ENCODE peak calls at places on chromosomes 13 and 19, in five cellular contexts. One of them, this sample, is unnamed.

GRCh38 chr13:25085125-25085742 is 10.7 kb upstream of the PABPC3 start:
- DNase-seq in CD14-positive monocyte: no peak
- DNase-seq in mesothelial cell of epicardium: no peak
- DNase-seq in AG04450: no peak
- DNase-seq in RWPE1: peak
- DNase-seq in this sample: peak

GRCh38 chr19:4749870-4750269 is 26.2 kb upstream of the DPP9 start:
- DNase-seq in AG04450: no peak
- DNase-seq in CD14-positive monocyte: no peak
- DNase-seq in RWPE1: no peak
- DNase-seq in mesothelial cell of epicardium: no peak
- DNase-seq in this sample: no peak

GRCh38 chr19:6258812-6259311 is 20.9 kb downstream of the MLLT1 start:
- DNase-seq in mesothelial cell of epicardium: no peak
- DNase-seq in RWPE1: no peak
- DNase-seq in AG04450: no peak
- DNase-seq in CD14-positive monocyte: no peak
- DNase-seq in this sample: no peak

GRCh38 chr19:7522923-7523667 is 671 bp downstream of the MCOLN1 start:
- DNase-seq in mesothelial cell of epicardium: no peak
- DNase-seq in AG04450: no peak
- DNase-seq in RWPE1: peak
- DNase-seq in CD14-positive monocyte: no peak
- DNase-seq in this sample: no peak

GRCh38 chr19:39645800-39646411 is 9.8 kb upstream of the LGALS16 start:
- DNase-seq in mesothelial cell of epicardium: peak
- DNase-seq in AG04450: no peak
- DNase-seq in CD14-positive monocyte: no peak
- DNase-seq in RWPE1: no peak
- DNase-seq in this sample: no peak

GRCh38 chr19:48837081-48837524 is 812 bp upstream of the HSD17B14 start:
- DNase-seq in mesothelial cell of epicardium: peak
- DNase-seq in AG04450: no peak
- DNase-seq in CD14-positive monocyte: peak
- DNase-seq in RWPE1: no peak
- DNase-seq in this sample: peak

GRCh38 chr13:21557995-21558394 is 46.0 kb downstream of the MICU2 start:
- DNase-seq in mesothelial cell of epicardium: no peak
- DNase-seq in AG04450: no peak
- DNase-seq in CD14-positive monocyte: no peak
- DNase-seq in RWPE1: no peak
- DNase-seq in this sample: peak

GRCh38 chr13:102978168-102978567 is 88.0 kb downstream of the SLC10A2 start:
- DNase-seq in AG04450: no peak
- DNase-seq in RWPE1: no peak
- DNase-seq in CD14-positive monocyte: no peak
- DNase-seq in mesothelial cell of epicardium: no peak
- DNase-seq in this sample: peak

GRCh38 chr19:48524728-48525127 is 13.1 kb upstream of the LMTK3 start:
- DNase-seq in RWPE1: no peak
- DNase-seq in AG04450: no peak
- DNase-seq in CD14-positive monocyte: no peak
- DNase-seq in mesothelial cell of epicardium: no peak
- DNase-seq in this sample: no peak

GRCh38 chr13:107644136-107644535 is 571.2 kb downstream of the LIG4 start:
- DNase-seq in AG04450: no peak
- DNase-seq in RWPE1: no peak
- DNase-seq in CD14-positive monocyte: no peak
- DNase-seq in mesothelial cell of epicardium: no peak
- DNase-seq in this sample: no peak

GRCh38 chr13:85498774-85499173 is 300.4 kb downstream of the SLITRK6 start:
- DNase-seq in mesothelial cell of epicardium: no peak
- DNase-seq in RWPE1: no peak
- DNase-seq in AG04450: no peak
- DNase-seq in CD14-positive monocyte: no peak
- DNase-seq in this sample: no peak

GRCh38 chr13:42041017-42041683 is 7.3 kb upstream of the DGKH start:
- DNase-seq in mesothelial cell of epicardium: peak
- DNase-seq in AG04450: no peak
- DNase-seq in RWPE1: peak
- DNase-seq in CD14-positive monocyte: no peak
- DNase-seq in this sample: peak

GRCh38 chr19:2240881-2241760 is 4.5 kb downstream of the SF3A2 start:
- DNase-seq in RWPE1: no peak
- DNase-seq in CD14-positive monocyte: no peak
- DNase-seq in mesothelial cell of epicardium: no peak
- DNase-seq in AG04450: no peak
- DNase-seq in this sample: no peak

GRCh38 chr19:7507884-7508283 is 8.0 kb upstream of the ZNF358 start:
- DNase-seq in RWPE1: peak
- DNase-seq in CD14-positive monocyte: peak
- DNase-seq in mesothelial cell of epicardium: no peak
- DNase-seq in AG04450: peak
- DNase-seq in this sample: no peak

GRCh38 chr19:43501661-43502418 is 2.7 kb downstream of the PHLDB3 start:
- DNase-seq in mesothelial cell of epicardium: no peak
- DNase-seq in AG04450: no peak
- DNase-seq in RWPE1: no peak
- DNase-seq in CD14-positive monocyte: no peak
- DNase-seq in this sample: no peak

GRCh38 chr19:40756502-40757110 is 5.6 kb downstream of the SNRPA start:
- DNase-seq in AG04450: no peak
- DNase-seq in mesothelial cell of epicardium: no peak
- DNase-seq in CD14-positive monocyte: no peak
- DNase-seq in RWPE1: peak
- DNase-seq in this sample: peak

GRCh38 chr19:18504886-18505610 is 16.8 kb downstream of the ELL start:
- DNase-seq in CD14-positive monocyte: no peak
- DNase-seq in RWPE1: no peak
- DNase-seq in AG04450: no peak
- DNase-seq in mesothelial cell of epicardium: no peak
- DNase-seq in this sample: no peak

GRCh38 chr19:29819986-29820385 is 8.2 kb downstream of the CCNE1 start:
- DNase-seq in RWPE1: no peak
- DNase-seq in CD14-positive monocyte: no peak
- DNase-seq in mesothelial cell of epicardium: no peak
- DNase-seq in AG04450: no peak
- DNase-seq in this sample: no peak

GRCh38 chr13:109427695-109428094 is 358.7 kb downstream of the IRS2 start:
- DNase-seq in CD14-positive monocyte: no peak
- DNase-seq in mesothelial cell of epicardium: no peak
- DNase-seq in RWPE1: no peak
- DNase-seq in AG04450: no peak
- DNase-seq in this sample: no peak

GRCh38 chr13:37616131-37616530 is 17.6 kb upstream of the POSTN start:
- DNase-seq in AG04450: no peak
- DNase-seq in mesothelial cell of epicardium: no peak
- DNase-seq in CD14-positive monocyte: no peak
- DNase-seq in RWPE1: no peak
- DNase-seq in this sample: no peak

GRCh38 chr19:1651548-1652394 is 644 bp downstream of the TCF3 start:
- DNase-seq in AG04450: no peak
- DNase-seq in RWPE1: peak
- DNase-seq in CD14-positive monocyte: no peak
- DNase-seq in mesothelial cell of epicardium: peak
- DNase-seq in this sample: peak

GRCh38 chr13:21971662-21972635 is 301.1 kb downstream of the FGF9 start:
- DNase-seq in AG04450: peak
- DNase-seq in CD14-positive monocyte: no peak
- DNase-seq in mesothelial cell of epicardium: no peak
- DNase-seq in RWPE1: no peak
- DNase-seq in this sample: no peak

GRCh38 chr19:39474139-39474620 is 6.5 kb upstream of the TIMM50 start:
- DNase-seq in mesothelial cell of epicardium: peak
- DNase-seq in RWPE1: peak
- DNase-seq in AG04450: no peak
- DNase-seq in CD14-positive monocyte: no peak
- DNase-seq in this sample: no peak

GRCh38 chr13:74886496-74886895 is 595.5 kb downstream of the TBC1D4 start:
- DNase-seq in mesothelial cell of epicardium: no peak
- DNase-seq in AG04450: no peak
- DNase-seq in CD14-positive monocyte: no peak
- DNase-seq in RWPE1: no peak
- DNase-seq in this sample: no peak

GRCh38 chr19:16067205-16067938 is 8.9 kb upstream of the TPM4 start:
- DNase-seq in mesothelial cell of epicardium: no peak
- DNase-seq in RWPE1: peak
- DNase-seq in CD14-positive monocyte: no peak
- DNase-seq in AG04450: peak
- DNase-seq in this sample: peak

GRCh38 chr19:51688665-51689571 is 4.2 kb upstream of the SPACA6 start:
- DNase-seq in RWPE1: peak
- DNase-seq in AG04450: peak
- DNase-seq in CD14-positive monocyte: no peak
- DNase-seq in mesothelial cell of epicardium: peak
- DNase-seq in this sample: peak

GRCh38 chr19:46404039-46404883 is 9.1 kb downstream of the CCDC8 start:
- DNase-seq in AG04450: no peak
- DNase-seq in mesothelial cell of epicardium: no peak
- DNase-seq in RWPE1: no peak
- DNase-seq in CD14-positive monocyte: no peak
- DNase-seq in this sample: peak

GRCh38 chr13:37868691-37869505 is 674 bp downstream of the TRPC4 start:
- DNase-seq in AG04450: no peak
- DNase-seq in CD14-positive monocyte: no peak
- DNase-seq in RWPE1: no peak
- DNase-seq in mesothelial cell of epicardium: no peak
- DNase-seq in this sample: no peak

GRCh38 chr13:46885018-46885417 is 11.8 kb downstream of the HTR2A start:
- DNase-seq in CD14-positive monocyte: no peak
- DNase-seq in RWPE1: no peak
- DNase-seq in AG04450: no peak
- DNase-seq in mesothelial cell of epicardium: no peak
- DNase-seq in this sample: no peak

GRCh38 chr19:15935167-15935702 is 906 bp upstream of the CYP4F11 start:
- DNase-seq in AG04450: no peak
- DNase-seq in mesothelial cell of epicardium: no peak
- DNase-seq in RWPE1: peak
- DNase-seq in CD14-positive monocyte: no peak
- DNase-seq in this sample: no peak

GRCh38 chr19:51735759-51736449 is 12.1 kb upstream of the HAS1 start:
- DNase-seq in mesothelial cell of epicardium: no peak
- DNase-seq in RWPE1: no peak
- DNase-seq in AG04450: no peak
- DNase-seq in CD14-positive monocyte: peak
- DNase-seq in this sample: no peak

GRCh38 chr19:27894906-27895754 is 1317.8 kb downstream of the UQCRFS1 start:
- DNase-seq in RWPE1: no peak
- DNase-seq in CD14-positive monocyte: no peak
- DNase-seq in mesothelial cell of epicardium: no peak
- DNase-seq in AG04450: no peak
- DNase-seq in this sample: no peak
- TF ChIP-seq CTCF in RWPE1: no peak
- TF ChIP-seq CTCF in CD14-positive monocyte: no peak
- TF ChIP-seq CTCF in mesothelial cell of epicardium: no peak
- TF ChIP-seq CTCF in AG04450: no peak
- TF ChIP-seq CTCF in this sample: no peak

GRCh38 chr13:40779049-40779448 is 8.1 kb upstream of the MRPS31 start:
- DNase-seq in AG04450: no peak
- DNase-seq in mesothelial cell of epicardium: no peak
- DNase-seq in CD14-positive monocyte: no peak
- DNase-seq in RWPE1: no peak
- DNase-seq in this sample: no peak
- TF ChIP-seq CTCF in AG04450: no peak
- TF ChIP-seq CTCF in mesothelial cell of epicardium: no peak
- TF ChIP-seq CTCF in CD14-positive monocyte: no peak
- TF ChIP-seq CTCF in RWPE1: no peak
- TF ChIP-seq CTCF in this sample: no peak

GRCh38 chr13:51825165-51825592 is 19.8 kb downstream of the TMEM272 start:
- DNase-seq in AG04450: no peak
- DNase-seq in mesothelial cell of epicardium: no peak
- DNase-seq in RWPE1: no peak
- DNase-seq in CD14-positive monocyte: no peak
- DNase-seq in this sample: no peak
- TF ChIP-seq CTCF in AG04450: no peak
- TF ChIP-seq CTCF in mesothelial cell of epicardium: no peak
- TF ChIP-seq CTCF in RWPE1: no peak
- TF ChIP-seq CTCF in CD14-positive monocyte: no peak
- TF ChIP-seq CTCF in this sample: no peak

GRCh38 chr13:20035130-20035529 is 76.6 kb downstream of the ZMYM2 start:
- DNase-seq in RWPE1: no peak
- DNase-seq in CD14-positive monocyte: no peak
- DNase-seq in mesothelial cell of epicardium: no peak
- DNase-seq in AG04450: no peak
- DNase-seq in this sample: no peak
- TF ChIP-seq CTCF in RWPE1: no peak
- TF ChIP-seq CTCF in CD14-positive monocyte: no peak
- TF ChIP-seq CTCF in mesothelial cell of epicardium: no peak
- TF ChIP-seq CTCF in AG04450: peak
- TF ChIP-seq CTCF in this sample: peak

DNA sequence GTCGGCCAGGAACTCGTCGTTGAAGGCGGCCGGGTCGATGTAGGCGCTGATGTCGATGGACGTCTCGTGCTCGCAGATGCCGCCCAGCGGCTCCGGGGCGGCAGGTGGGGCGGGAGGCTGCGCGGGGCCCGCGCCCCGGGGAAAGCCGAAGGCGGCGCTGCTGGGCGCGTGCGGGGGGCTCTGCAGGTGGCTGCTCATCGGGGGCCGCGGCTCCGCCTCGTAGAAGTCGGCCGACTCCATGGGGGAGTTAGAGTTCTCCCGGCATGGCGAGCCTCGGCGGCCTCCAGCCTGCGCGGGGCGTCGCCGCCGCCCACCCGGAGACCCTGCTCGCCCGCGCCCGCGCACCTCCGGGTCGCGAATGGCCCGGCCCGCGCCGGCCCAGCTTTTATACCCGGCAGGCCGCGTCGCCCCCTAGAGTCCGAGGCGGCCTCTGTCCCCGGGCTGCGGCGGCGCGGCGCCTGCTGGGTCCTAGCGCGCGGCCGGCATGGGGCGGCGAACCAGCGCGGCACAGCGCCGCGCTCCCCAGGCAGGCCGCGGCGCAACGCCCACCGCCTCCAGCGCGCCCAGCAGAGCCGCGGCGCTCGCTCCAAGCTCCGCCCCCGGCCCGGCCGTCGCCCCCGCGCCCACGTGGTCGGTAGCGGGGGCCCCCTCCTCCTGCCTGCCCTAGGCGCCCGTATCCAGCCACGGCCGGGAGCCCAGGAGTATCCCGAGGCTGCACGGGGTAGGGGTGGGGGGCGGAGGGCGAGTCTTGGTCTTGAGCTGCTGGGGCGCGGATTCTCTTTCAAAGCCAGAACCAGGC is at the start of gene CEBPA:
- DNase-seq in mesothelial cell of epicardium: peak
- DNase-seq in AG04450: peak
- DNase-seq in RWPE1: peak
- DNase-seq in CD14-positive monocyte: peak
- DNase-seq in this sample: peak
- TF ChIP-seq CTCF in mesothelial cell of epicardium: no peak
- TF ChIP-seq CTCF in AG04450: peak
- TF ChIP-seq CTCF in RWPE1: peak
- TF ChIP-seq CTCF in CD14-positive monocyte: peak
- TF ChIP-seq CTCF in this sample: peak

DNA sequence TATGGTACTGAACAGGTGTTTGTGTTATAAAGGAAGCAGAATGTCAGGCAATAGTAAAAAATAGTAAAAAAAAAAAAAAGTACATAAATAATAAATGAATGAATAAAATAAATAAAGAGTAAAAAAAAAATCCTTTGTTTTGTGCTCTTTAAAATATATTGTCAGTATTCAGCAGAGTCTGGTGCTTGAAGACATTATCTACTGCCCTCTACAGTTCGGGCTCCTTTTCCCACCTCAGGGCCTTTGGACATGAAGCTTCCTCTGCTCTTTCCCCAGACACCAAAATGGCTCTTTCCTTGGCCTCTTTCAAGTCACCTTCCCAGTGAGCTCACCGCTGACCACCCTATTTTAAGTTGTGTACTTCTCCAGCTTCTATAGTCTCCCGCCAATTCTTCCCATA is 137.5 kb downstream of the TNFRSF19 start:
- DNase-seq in AG04450: no peak
- DNase-seq in RWPE1: no peak
- DNase-seq in mesothelial cell of epicardium: no peak
- DNase-seq in CD14-positive monocyte: no peak
- DNase-seq in this sample: peak
- TF ChIP-seq CTCF in AG04450: no peak
- TF ChIP-seq CTCF in RWPE1: no peak
- TF ChIP-seq CTCF in mesothelial cell of epicardium: no peak
- TF ChIP-seq CTCF in CD14-positive monocyte: no peak
- TF ChIP-seq CTCF in this sample: peak

This sample was measured in foreskin keratinocyte.